ENCODE peak calls at places on chromosomes 11 and 22, in four cellular contexts. One of them, this sample, is unnamed.
A peak's percentile ranks its signal among the peaks of the same experiment; 100 is the strongest.

GRCh38 chr11:119741369-119742262 is 12.6 kb upstream of the NECTIN1 start:
- DNase-seq in kidney epithelial cell: no peak
- DNase-seq in sigmoid colon: no peak
- DNase-seq in tibial artery: no peak
- DNase-seq in this sample: no peak

GRCh38 chr11:11578542-11578941 is 43.3 kb downstream of the GALNT18 start:
- DNase-seq in kidney epithelial cell: no peak
- DNase-seq in sigmoid colon: no peak
- DNase-seq in tibial artery: no peak
- DNase-seq in this sample: no peak

GRCh38 chr22:45717787-45718186 is 46.2 kb downstream of the ATXN10 start:
- DNase-seq in kidney epithelial cell: no peak
- DNase-seq in sigmoid colon: no peak
- DNase-seq in tibial artery: no peak
- DNase-seq in this sample: no peak

GRCh38 chr11:66891849-66892660 is 35.2 kb downstream of the LRFN4 start:
- DNase-seq in kidney epithelial cell: peak; percentile 95
- DNase-seq in sigmoid colon: no peak
- DNase-seq in tibial artery: peak; percentile 31
- DNase-seq in this sample: peak; percentile 38

GRCh38 chr11:109865558-109866186 is 227.5 kb upstream of the ZC3H12C start:
- DNase-seq in kidney epithelial cell: no peak
- DNase-seq in sigmoid colon: no peak
- DNase-seq in tibial artery: no peak
- DNase-seq in this sample: no peak

GRCh38 chr11:103546236-103546635 is 437.0 kb downstream of the DYNC2H1 start:
- DNase-seq in kidney epithelial cell: no peak
- DNase-seq in sigmoid colon: no peak
- DNase-seq in tibial artery: no peak
- DNase-seq in this sample: no peak

GRCh38 chr11:6926208-6927029 is at the start of gene ZNF215:
- DNase-seq in kidney epithelial cell: peak; percentile 42
- DNase-seq in sigmoid colon: peak; percentile 85
- DNase-seq in tibial artery: peak; percentile 58
- DNase-seq in this sample: no peak

GRCh38 chr11:83070878-83071640 is 638 bp downstream of the RAB30 start:
- DNase-seq in kidney epithelial cell: no peak
- DNase-seq in sigmoid colon: peak; percentile 85
- DNase-seq in tibial artery: peak; percentile 55
- DNase-seq in this sample: no peak

GRCh38 chr11:108497317-108498045 is 703 bp downstream of the POGLUT3 start:
- DNase-seq in kidney epithelial cell: peak; percentile 93
- DNase-seq in sigmoid colon: peak; percentile 96
- DNase-seq in tibial artery: peak; percentile 93
- DNase-seq in this sample: peak; percentile 96

GRCh38 chr11:118338637-118339061 is 3.9 kb downstream of the CD3D start:
- DNase-seq in kidney epithelial cell: no peak
- DNase-seq in sigmoid colon: no peak
- DNase-seq in tibial artery: no peak
- DNase-seq in this sample: no peak

GRCh38 chr22:20442485-20443284 is 5.1 kb upstream of the SCARF2 start:
- DNase-seq in kidney epithelial cell: no peak
- DNase-seq in sigmoid colon: no peak
- DNase-seq in tibial artery: no peak
- DNase-seq in this sample: no peak

GRCh38 chr11:96614846-96615245 is 225.0 kb downstream of the JRKL start:
- DNase-seq in kidney epithelial cell: no peak
- DNase-seq in sigmoid colon: no peak
- DNase-seq in tibial artery: no peak
- DNase-seq in this sample: no peak

GRCh38 chr22:38308791-38309498 is 8.3 kb downstream of the CSNK1E start:
- DNase-seq in kidney epithelial cell: no peak
- DNase-seq in sigmoid colon: no peak
- DNase-seq in tibial artery: no peak
- DNase-seq in this sample: no peak

GRCh38 chr11:124841765-124842700 is 23.2 kb upstream of the ROBO3 start:
- DNase-seq in kidney epithelial cell: no peak
- DNase-seq in sigmoid colon: no peak
- DNase-seq in tibial artery: no peak
- DNase-seq in this sample: no peak

GRCh38 chr22:49322231-49322630 is 505.4 kb downstream of the BRD1 start:
- DNase-seq in kidney epithelial cell: no peak
- DNase-seq in sigmoid colon: no peak
- DNase-seq in tibial artery: no peak
- DNase-seq in this sample: peak; percentile 3

GRCh38 chr11:129620705-129621104 is 194.9 kb upstream of the TMEM45B start:
- DNase-seq in kidney epithelial cell: no peak
- DNase-seq in sigmoid colon: no peak
- DNase-seq in tibial artery: no peak
- DNase-seq in this sample: no peak

GRCh38 chr11:78666675-78667129 is 92.0 kb upstream of the NARS2 start:
- DNase-seq in kidney epithelial cell: no peak
- DNase-seq in sigmoid colon: no peak
- DNase-seq in tibial artery: no peak
- DNase-seq in this sample: peak; percentile 7

GRCh38 chr22:17931400-17931825 is 92.9 kb downstream of the MICAL3 start:
- DNase-seq in kidney epithelial cell: no peak
- DNase-seq in sigmoid colon: no peak
- DNase-seq in tibial artery: no peak
- DNase-seq in this sample: no peak

GRCh38 chr11:111792314-111792713 is 26.1 kb upstream of the PPP2R1B start:
- DNase-seq in kidney epithelial cell: no peak
- DNase-seq in sigmoid colon: no peak
- DNase-seq in tibial artery: no peak
- DNase-seq in this sample: no peak

GRCh38 chr11:27571151-27571840 is 64.7 kb upstream of the LIN7C start:
- DNase-seq in kidney epithelial cell: no peak
- DNase-seq in sigmoid colon: no peak
- DNase-seq in tibial artery: no peak
- DNase-seq in this sample: no peak

GRCh38 chr22:43342347-43343261 is 568 bp downstream of the SCUBE1 start:
- DNase-seq in kidney epithelial cell: no peak
- DNase-seq in sigmoid colon: no peak
- DNase-seq in tibial artery: no peak
- DNase-seq in this sample: no peak

GRCh38 chr22:28016781-28017557 is 97.9 kb upstream of the PITPNB start:
- DNase-seq in kidney epithelial cell: no peak
- DNase-seq in sigmoid colon: peak; percentile 50
- DNase-seq in tibial artery: peak; percentile 18
- DNase-seq in this sample: no peak

GRCh38 chr11:62931501-62932278 is 10.5 kb upstream of the CHRM1 start:
- DNase-seq in kidney epithelial cell: no peak
- DNase-seq in sigmoid colon: no peak
- DNase-seq in tibial artery: no peak
- DNase-seq in this sample: no peak

GRCh38 chr11:69381681-69382130 is 87.8 kb downstream of the MYEOV start:
- DNase-seq in kidney epithelial cell: no peak
- DNase-seq in sigmoid colon: peak; percentile 53
- DNase-seq in tibial artery: no peak
- DNase-seq in this sample: no peak

GRCh38 chr11:13669544-13670488 is 1.3 kb downstream of the FAR1 start:
- DNase-seq in kidney epithelial cell: no peak
- DNase-seq in sigmoid colon: no peak
- DNase-seq in tibial artery: no peak
- DNase-seq in this sample: no peak

GRCh38 chr22:37254206-37254866 is 10.3 kb upstream of the RAC2 start:
- DNase-seq in kidney epithelial cell: no peak
- DNase-seq in sigmoid colon: no peak
- DNase-seq in tibial artery: no peak
- DNase-seq in this sample: no peak

GRCh38 chr11:134625631-134626030 is 213.6 kb upstream of the B3GAT1 start:
- DNase-seq in kidney epithelial cell: no peak
- DNase-seq in sigmoid colon: no peak
- DNase-seq in tibial artery: no peak
- DNase-seq in this sample: peak; percentile 70

GRCh38 chr22:48749555-48750227 is 1078.0 kb downstream of the BRD1 start:
- DNase-seq in kidney epithelial cell: no peak
- DNase-seq in sigmoid colon: peak; percentile 64
- DNase-seq in tibial artery: peak; percentile 16
- DNase-seq in this sample: peak; percentile 8

GRCh38 chr11:119196833-119197483 is 9.2 kb upstream of the CBL start:
- DNase-seq in kidney epithelial cell: peak; percentile 56
- DNase-seq in sigmoid colon: peak; percentile 77
- DNase-seq in tibial artery: peak; percentile 56
- DNase-seq in this sample: peak; percentile 75

GRCh38 chr11:134683860-134684259 is 271.8 kb upstream of the B3GAT1 start:
- DNase-seq in kidney epithelial cell: no peak
- DNase-seq in sigmoid colon: no peak
- DNase-seq in tibial artery: no peak
- DNase-seq in this sample: no peak

GRCh38 chr11:7967826-7968225 is 2.6 kb upstream of the NLRP10 start:
- DNase-seq in kidney epithelial cell: no peak
- DNase-seq in sigmoid colon: no peak
- DNase-seq in tibial artery: no peak
- DNase-seq in this sample: no peak
- TF ChIP-seq CTCF in kidney epithelial cell: no peak
- TF ChIP-seq CTCF in sigmoid colon: no peak
- TF ChIP-seq CTCF in tibial artery: no peak
- TF ChIP-seq CTCF in this sample: no peak

GRCh38 chr11:116375221-116375620 is 397.6 kb downstream of the BUD13 start:
- DNase-seq in kidney epithelial cell: no peak
- DNase-seq in sigmoid colon: no peak
- DNase-seq in tibial artery: no peak
- DNase-seq in this sample: no peak
- TF ChIP-seq CTCF in kidney epithelial cell: no peak
- TF ChIP-seq CTCF in sigmoid colon: no peak
- TF ChIP-seq CTCF in tibial artery: no peak
- TF ChIP-seq CTCF in this sample: no peak

GRCh38 chr22:44464000-44464399 is 34.0 kb downstream of the RTL6 start:
- DNase-seq in kidney epithelial cell: no peak
- DNase-seq in sigmoid colon: no peak
- DNase-seq in tibial artery: no peak
- DNase-seq in this sample: peak; percentile 15
- TF ChIP-seq CTCF in kidney epithelial cell: no peak
- TF ChIP-seq CTCF in sigmoid colon: no peak
- TF ChIP-seq CTCF in tibial artery: no peak
- TF ChIP-seq CTCF in this sample: no peak

DNA sequence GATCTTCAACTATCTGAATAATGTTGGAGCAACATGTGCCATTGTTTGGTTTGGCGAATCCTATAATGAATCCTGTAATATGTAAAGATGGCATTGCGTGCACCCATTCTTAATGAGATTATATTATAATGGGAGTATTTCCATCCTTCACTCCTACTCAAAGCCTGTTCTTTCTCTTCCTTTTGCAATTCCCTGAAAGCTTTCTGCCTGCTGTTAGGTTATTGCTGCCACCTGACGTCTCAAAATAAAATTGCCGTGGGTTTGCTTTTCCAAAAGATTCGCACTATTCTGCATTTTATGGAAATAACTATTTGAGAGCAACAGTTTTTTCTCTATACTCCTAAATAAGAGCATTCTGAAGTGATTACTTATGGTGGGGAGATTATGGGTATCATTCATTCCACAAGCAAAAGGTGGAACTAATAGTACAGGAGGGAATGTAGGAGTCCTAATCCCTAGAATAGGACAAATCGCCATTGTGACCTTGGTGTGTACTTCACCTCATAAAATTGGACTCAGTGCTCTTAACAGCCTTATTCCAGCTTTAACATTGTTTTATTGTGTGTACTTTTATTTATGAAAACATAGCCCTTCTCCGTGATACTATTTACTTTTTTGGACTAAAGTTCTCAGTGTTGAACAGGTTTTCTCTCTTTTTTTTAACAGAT is 69.6 kb upstream of the ALKBH3 start:
- DNase-seq in kidney epithelial cell: no peak
- DNase-seq in sigmoid colon: no peak
- DNase-seq in tibial artery: no peak
- DNase-seq in this sample: no peak
- TF ChIP-seq CTCF in kidney epithelial cell: peak; percentile 28
- TF ChIP-seq CTCF in sigmoid colon: no peak
- TF ChIP-seq CTCF in tibial artery: peak; percentile 20
- TF ChIP-seq CTCF in this sample: no peak

GRCh38 chr11:61814242-61814957 is 2.4 kb downstream of the FADS1 start:
- DNase-seq in kidney epithelial cell: no peak
- DNase-seq in sigmoid colon: no peak
- DNase-seq in tibial artery: peak; percentile 57
- DNase-seq in this sample: peak; percentile 28

GRCh38 chr11:61817471-61818202 is 834 bp upstream of the FADS1 start:
- DNase-seq in kidney epithelial cell: no peak
- DNase-seq in sigmoid colon: no peak
- DNase-seq in tibial artery: no peak
- DNase-seq in this sample: no peak

GRCh38 chr11:61815790-61816735 is 740 bp downstream of the FADS1 start:
- DNase-seq in kidney epithelial cell: no peak
- DNase-seq in sigmoid colon: peak; percentile 87
- DNase-seq in tibial artery: peak; percentile 67
- DNase-seq in this sample: peak; percentile 32

GRCh38 chr11:61814958-61815789 is 1.6 kb downstream of the FADS1 start:
- DNase-seq in kidney epithelial cell: peak; percentile 83
- DNase-seq in sigmoid colon: peak; percentile 98
- DNase-seq in tibial artery: peak; percentile 95
- DNase-seq in this sample: peak; percentile 90

GRCh38 chr11:61816736-61817455 is at the start of gene FADS1:
- DNase-seq in kidney epithelial cell: peak; percentile 73
- DNase-seq in sigmoid colon: peak; percentile 96
- DNase-seq in tibial artery: peak; percentile 88
- DNase-seq in this sample: peak; percentile 96
- TF ChIP-seq CTCF in kidney epithelial cell: peak; percentile 78
- TF ChIP-seq CTCF in sigmoid colon: no peak
- TF ChIP-seq CTCF in tibial artery: peak; percentile 54
- TF ChIP-seq CTCF in this sample: no peak

GRCh38 chr11:72353861-72354260 is 80.5 kb downstream of the CLPB start:
- DNase-seq in kidney epithelial cell: no peak
- DNase-seq in sigmoid colon: no peak
- DNase-seq in tibial artery: no peak
- DNase-seq in this sample: no peak
- TF ChIP-seq CTCF in kidney epithelial cell: peak; percentile 32
- TF ChIP-seq CTCF in sigmoid colon: peak; percentile 7
- TF ChIP-seq CTCF in tibial artery: no peak
- TF ChIP-seq CTCF in this sample: no peak

This sample was measured in lower leg skin.